ENCODE peak calls at places on chromosomes 13 and 19, in eight cellular contexts. S, T, Z, U, Q, V, G and B are unnamed samples.

GRCh38 chr19:1064661-1065605 is 2.0 kb upstream of the ARHGAP45 start:
- DNase-seq in S (peak), T (no peak), Z (peak), U (no peak), Q (peak), V (no peak), G (peak), B (no peak)

GRCh38 chr13:110702591-110703526 is 3.1 kb downstream of the CARS2 start:
- DNase-seq in S (no peak), T (no peak), Z (peak), U (no peak), Q (no peak), V (no peak), G (no peak), B (no peak)

GRCh38 chr13:91699863-91700262 is 301.4 kb downstream of the GPC5 start:
- DNase-seq in S (no peak), T (no peak), Z (no peak), U (no peak), Q (no peak), V (no peak), G (no peak), B (no peak)

GRCh38 chr13:76512676-76513277 is 373.4 kb downstream of the KCTD12 start:
- DNase-seq in S (no peak), T (no peak), Z (peak), U (peak), Q (no peak), V (peak), G (no peak), B (no peak)

GRCh38 chr13:61247149-61247936 is 168.3 kb downstream of the PCDH20 start:
- DNase-seq in S (no peak), T (no peak), Z (no peak), U (no peak), Q (no peak), V (no peak), G (no peak), B (no peak)

GRCh38 chr13:112894673-112895481 is 74.1 kb upstream of the MCF2L start:
- DNase-seq in S (no peak), T (no peak), Z (no peak), U (no peak), Q (no peak), V (no peak), G (no peak), B (no peak)

GRCh38 chr13:49256841-49257240 is 9.1 kb downstream of the CDADC1 start:
- DNase-seq in S (no peak), T (no peak), Z (peak), U (no peak), Q (no peak), V (no peak), G (no peak), B (no peak)

GRCh38 chr19:2487780-2488330 is 11.9 kb downstream of the GADD45B start:
- DNase-seq in S (no peak), T (no peak), Z (no peak), U (no peak), Q (no peak), V (no peak), G (no peak), B (no peak)

GRCh38 chr19:42422576-42423461 is 4.4 kb downstream of the LIPE start:
- DNase-seq in S (peak), T (no peak), Z (peak), U (no peak), Q (peak), V (no peak), G (no peak), B (peak)

GRCh38 chr13:41122838-41123237 is 9.8 kb downstream of the KBTBD6 start:
- DNase-seq in S (peak), T (no peak), Z (no peak), U (no peak), Q (no peak), V (no peak), G (no peak), B (peak)

GRCh38 chr19:33467851-33468250 is 53.7 kb downstream of the PEPD start:
- DNase-seq in S (no peak), T (no peak), Z (no peak), U (no peak), Q (no peak), V (no peak), G (no peak), B (no peak)

GRCh38 chr19:7904074-7905020 is 670 bp downstream of the MAP2K7 start:
- DNase-seq in S (peak), T (no peak), Z (no peak), U (no peak), Q (peak), V (no peak), G (no peak), B (peak)

GRCh38 chr13:48159436-48160225 is 64.7 kb upstream of the MED4 start:
- DNase-seq in S (no peak), T (peak), Z (peak), U (no peak), Q (no peak), V (no peak), G (no peak), B (no peak)

GRCh38 chr19:44741258-44741731 is 7.2 kb upstream of the BCL3 start:
- DNase-seq in S (no peak), T (no peak), Z (peak), U (no peak), Q (no peak), V (no peak), G (no peak), B (peak)

GRCh38 chr13:74110053-74110452 is 24.2 kb downstream of the KLF12 start:
- DNase-seq in S (no peak), T (no peak), Z (no peak), U (no peak), Q (no peak), V (no peak), G (no peak), B (no peak)

GRCh38 chr13:95800455-95800854 is 123.5 kb downstream of the DNAJC3 start:
- DNase-seq in S (no peak), T (no peak), Z (no peak), U (no peak), Q (no peak), V (no peak), G (no peak), B (no peak)

GRCh38 chr19:13102666-13103584 is at the start of gene LYL1:
- DNase-seq in S (no peak), T (peak), Z (peak), U (no peak), Q (no peak), V (no peak), G (peak), B (peak)

GRCh38 chr19:9032136-9032626 is 22.0 kb upstream of the MUC16 start:
- DNase-seq in S (no peak), T (no peak), Z (no peak), U (no peak), Q (no peak), V (no peak), G (no peak), B (no peak)

GRCh38 chr13:29465741-29466293 is 129.7 kb downstream of the SLC7A1 start:
- DNase-seq in S (no peak), T (no peak), Z (peak), U (no peak), Q (no peak), V (peak), G (peak), B (no peak)

GRCh38 chr13:37616131-37616530 is 17.6 kb upstream of the POSTN start:
- DNase-seq in S (no peak), T (no peak), Z (no peak), U (no peak), Q (no peak), V (no peak), G (no peak), B (no peak)

GRCh38 chr13:32225494-32225931 is 89.7 kb downstream of the ZAR1L start:
- DNase-seq in S (no peak), T (no peak), Z (peak), U (no peak), Q (no peak), V (peak), G (no peak), B (no peak)

GRCh38 chr19:12202250-12202649 is 39.4 kb downstream of the ZNF136 start:
- DNase-seq in S (peak), T (no peak), Z (no peak), U (no peak), Q (peak), V (no peak), G (peak), B (peak)

GRCh38 chr13:113991191-113991669 is 17.4 kb upstream of the C13orf46 start:
- DNase-seq in S (no peak), T (no peak), Z (no peak), U (no peak), Q (no peak), V (no peak), G (peak), B (no peak)

GRCh38 chr13:60016229-60016628 is 147.5 kb downstream of the DIAPH3 start:
- DNase-seq in S (no peak), T (no peak), Z (no peak), U (no peak), Q (no peak), V (no peak), G (no peak), B (no peak)

GRCh38 chr13:52162279-52163101 is 3.1 kb upstream of the NEK3 start:
- DNase-seq in S (no peak), T (no peak), Z (peak), U (no peak), Q (no peak), V (no peak), G (no peak), B (no peak)

GRCh38 chr19:1700733-1701663 is 48.6 kb upstream of the TCF3 start:
- DNase-seq in S (no peak), T (no peak), Z (no peak), U (no peak), Q (no peak), V (no peak), G (no peak), B (no peak)

GRCh38 chr19:17156947-17157302 is 58.2 kb upstream of the USE1 start:
- DNase-seq in S (no peak), T (no peak), Z (no peak), U (no peak), Q (no peak), V (no peak), G (no peak), B (no peak)

GRCh38 chr13:110330491-110331001 is 23.5 kb downstream of the COL4A2 start:
- DNase-seq in S (no peak), T (peak), Z (no peak), U (no peak), Q (no peak), V (no peak), G (no peak), B (no peak)

GRCh38 chr19:48310227-48310626 is 15.1 kb upstream of the EMP3 start:
- DNase-seq in S (no peak), T (no peak), Z (no peak), U (no peak), Q (no peak), V (no peak), G (no peak), B (no peak)

GRCh38 chr13:85277753-85278152 is 521.5 kb downstream of the SLITRK6 start:
- DNase-seq in S (no peak), T (no peak), Z (peak), U (peak), Q (no peak), V (no peak), G (no peak), B (no peak)

GRCh38 chr13:111922086-111922485 is 144.9 kb upstream of the SOX1 start:
- DNase-seq in S (no peak), T (no peak), Z (no peak), U (no peak), Q (no peak), V (no peak), G (no peak), B (no peak)

GRCh38 chr19:10211071-10211470 is 16.3 kb upstream of the DNMT1 start:
- DNase-seq in S (no peak), T (no peak), Z (no peak), U (no peak), Q (no peak), V (no peak), G (no peak), B (no peak)

GRCh38 chr13:95296326-95296939 is 4.8 kb downstream of the ABCC4 start:
- DNase-seq in S (no peak), T (no peak), Z (no peak), U (no peak), Q (no peak), V (no peak), G (peak), B (no peak)

GRCh38 chr19:2274937-2275535 is 6.9 kb downstream of the PEAK3 start:
- DNase-seq in S (peak), T (no peak), Z (peak), U (no peak), Q (no peak), V (no peak), G (peak), B (peak)

GRCh38 chr13:33003458-33004019 is 12.7 kb upstream of the KL start:
- DNase-seq in S (no peak), T (no peak), Z (no peak), U (no peak), Q (no peak), V (no peak), G (no peak), B (no peak)